ENCODE peak calls at places on chromosomes 3 and 15, in six cellular contexts. Z, F, H, Q, V and N are unnamed samples.

GRCh38 chr15:93476491-93477176 is 387.6 kb upstream of the RGMA start:
- DNase-seq in Z (no peak), F (no peak), H (no peak), Q (no peak), V (peak), N (no peak)

GRCh38 chr3:31147550-31147949 is 253.1 kb upstream of the GADL1 start:
- DNase-seq in Z (no peak), F (no peak), H (no peak), Q (no peak), V (no peak), N (no peak)

GRCh38 chr3:38582941-38583645 is 66.4 kb downstream of the SCN5A start:
- DNase-seq in Z (no peak), F (no peak), H (no peak), Q (no peak), V (no peak), N (no peak)

GRCh38 chr3:125206934-125207333 is 5.6 kb downstream of the SLC12A8 start:
- DNase-seq in Z (no peak), F (no peak), H (no peak), Q (no peak), V (no peak), N (no peak)

GRCh38 chr15:63133786-63134185 is 12.1 kb downstream of the LACTB start:
- DNase-seq in Z (no peak), F (no peak), H (peak), Q (no peak), V (no peak), N (no peak)

GRCh38 chr15:68818088-68818670 is 2.5 kb downstream of the ANP32A start:
- DNase-seq in Z (peak), F (peak), H (peak), Q (no peak), V (no peak), N (no peak)

GRCh38 chr15:38217181-38217580 is 35.5 kb upstream of the SPRED1 start:
- DNase-seq in Z (no peak), F (no peak), H (no peak), Q (peak), V (no peak), N (no peak)

GRCh38 chr15:94951538-94951937 is 720.2 kb downstream of the MCTP2 start:
- DNase-seq in Z (no peak), F (no peak), H (no peak), Q (no peak), V (no peak), N (no peak)

GRCh38 chr15:25713736-25714537 is 149.2 kb downstream of the ATP10A start:
- DNase-seq in Z (no peak), F (no peak), H (no peak), Q (no peak), V (no peak), N (no peak)

GRCh38 chr15:65954289-65954741 is 85.0 kb downstream of the RAB11A start:
- DNase-seq in Z (no peak), F (no peak), H (no peak), Q (no peak), V (peak), N (no peak)

GRCh38 chr15:63583027-63583426 is 14.2 kb upstream of the FBXL22 start:
- DNase-seq in Z (no peak), F (no peak), H (peak), Q (no peak), V (peak), N (peak)

GRCh38 chr3:30617069-30617468 is 10.7 kb downstream of the TGFBR2 start:
- DNase-seq in Z (no peak), F (no peak), H (no peak), Q (no peak), V (no peak), N (no peak)

GRCh38 chr15:68054658-68055223 is 626 bp downstream of the PIAS1 start:
- DNase-seq in Z (peak), F (peak), H (peak), Q (no peak), V (no peak), N (peak)

GRCh38 chr3:188066141-188066540 is 87.8 kb upstream of the LPP start:
- DNase-seq in Z (no peak), F (no peak), H (peak), Q (no peak), V (no peak), N (no peak)

GRCh38 chr3:197742795-197743194 is 6.1 kb upstream of the RUBCN start:
- DNase-seq in Z (no peak), F (no peak), H (no peak), Q (no peak), V (no peak), N (no peak)

GRCh38 chr3:30770387-30770786 is 124.1 kb downstream of the GADL1 start:
- DNase-seq in Z (no peak), F (no peak), H (peak), Q (no peak), V (peak), N (peak)